ENCODE peak calls at places on chromosomes 3 and 15, in seven cellular contexts. C, V, Z, J, D, I and R are unnamed samples.

GRCh38 chr3:169846458-169847193 is 23.1 kb downstream of the LRRC31 start:
- DNase-seq in Z (no peak), I (no peak), J (peak), V (no peak), D (no peak), C (no peak), R (no peak)

GRCh38 chr15:49155834-49156627 is 632 bp upstream of the COPS2 start:
- DNase-seq in D (no peak), Z (no peak), I (no peak), V (no peak), J (no peak), C (peak), R (no peak)

GRCh38 chr3:11718582-11719405 is 75.1 kb upstream of the VGLL4 start:
- DNase-seq in I (no peak), J (peak), C (peak), Z (peak), V (peak), D (peak), R (peak)

GRCh38 chr3:138281561-138281960 is 48.1 kb downstream of the NME9 start:
- DNase-seq in C (no peak), I (no peak), J (no peak), D (no peak), Z (no peak), V (no peak), R (no peak)

GRCh38 chr15:65342493-65342892 is 35.3 kb downstream of the IGDCC3 start:
- DNase-seq in J (no peak), C (peak), V (no peak), Z (no peak), I (no peak), D (no peak), R (no peak)

GRCh38 chr15:57061696-57062095 is 143.3 kb downstream of the TCF12 start:
- DNase-seq in C (no peak), D (no peak), V (no peak), Z (no peak), I (no peak), J (no peak), R (no peak)

GRCh38 chr15:38454687-38455071 is 752 bp downstream of the FAM98B start:
- DNase-seq in C (peak), J (no peak), D (no peak), I (no peak), V (no peak), Z (no peak), R (no peak)

GRCh38 chr3:15896500-15896899 is 98.7 kb upstream of the ANKRD28 start:
- DNase-seq in C (no peak), D (no peak), Z (no peak), J (no peak), I (no peak), V (no peak), R (no peak)

GRCh38 chr3:79424811-79425210 is 343.0 kb downstream of the ROBO1 start:
- DNase-seq in I (no peak), J (no peak), Z (no peak), D (no peak), V (no peak), C (no peak), R (no peak)

GRCh38 chr15:73941871-73942635 is 15.8 kb downstream of the LOXL1 start:
- DNase-seq in C (no peak), I (no peak), Z (no peak), D (no peak), V (no peak), J (no peak), R (no peak)

GRCh38 chr3:198109883-198110282 is 149.9 kb downstream of the LMLN start:
- DNase-seq in D (no peak), Z (no peak), V (no peak), C (no peak), J (no peak), I (no peak), R (no peak)

GRCh38 chr15:90859234-90860131 is 8.9 kb upstream of the FURIN start:
- DNase-seq in C (peak), Z (no peak), D (no peak), J (no peak), I (no peak), V (no peak), R (no peak)

GRCh38 chr3:118986734-118987133 is 47.9 kb downstream of the IGSF11 start:
- DNase-seq in Z (no peak), J (no peak), V (no peak), C (no peak), D (no peak), I (no peak), R (no peak)

GRCh38 chr3:27607370-27607769 is 114.8 kb downstream of the EOMES start:
- DNase-seq in Z (no peak), I (no peak), D (no peak), C (peak), J (no peak), V (no peak), R (no peak)

GRCh38 chr15:38853608-38854007 is 289.0 kb upstream of the RASGRP1 start:
- DNase-seq in I (no peak), D (no peak), J (peak), V (no peak), Z (no peak), C (peak), R (no peak)

GRCh38 chr3:37952564-37952963 is 38.0 kb upstream of the VILL start:
- DNase-seq in V (no peak), I (no peak), D (no peak), J (no peak), Z (no peak), C (no peak), R (no peak)

GRCh38 chr3:39254806-39255449 is 24.9 kb downstream of the CX3CR1 start:
- DNase-seq in V (no peak), Z (no peak), I (no peak), J (no peak), D (no peak), C (no peak), R (no peak)

GRCh38 chr3:188826574-188826973 is 345.2 kb upstream of the TPRG1 start:
- DNase-seq in C (no peak), J (no peak), I (no peak), D (no peak), V (no peak), Z (no peak), R (no peak)

GRCh38 chr3:38548154-38548931 is 52.2 kb downstream of the EXOG start:
- DNase-seq in C (peak), Z (peak), I (no peak), D (no peak), V (no peak), J (no peak), R (no peak)

GRCh38 chr3:190319660-190320059 is 2.6 kb downstream of the CLDN1 start:
- DNase-seq in Z (no peak), V (no peak), C (no peak), J (no peak), I (no peak), D (no peak), R (no peak)

GRCh38 chr15:92011611-92012367 is 158.3 kb downstream of the SLCO3A1 start:
- DNase-seq in J (no peak), Z (no peak), C (no peak), D (no peak), V (no peak), I (no peak), R (no peak)

GRCh38 chr3:126126292-126126691 is 42.4 kb upstream of the SLC41A3 start:
- DNase-seq in C (no peak), V (no peak), D (peak), J (no peak), Z (no peak), I (no peak), R (peak)

GRCh38 chr15:101206173-101206572 is 45.7 kb downstream of the CHSY1 start:
- DNase-seq in I (peak), J (no peak), D (no peak), C (no peak), Z (no peak), V (no peak), R (no peak)

GRCh38 chr3:102163818-102164154 is 271.0 kb upstream of the ZPLD1 start:
- DNase-seq in I (no peak), C (no peak), Z (no peak), D (no peak), J (no peak), V (no peak), R (no peak)

GRCh38 chr15:100105101-100105500 is 236.7 kb downstream of the ADAMTS17 start:
- DNase-seq in J (no peak), C (no peak), Z (no peak), D (no peak), I (no peak), V (no peak), R (no peak)

GRCh38 chr15:63939531-63940130 is 105.9 kb upstream of the HERC1 start:
- DNase-seq in V (peak), J (no peak), D (no peak), I (no peak), C (no peak), Z (peak), R (peak)

GRCh38 chr3:37143821-37144220 is 30.6 kb downstream of the LRRFIP2 start:
- DNase-seq in D (no peak), Z (no peak), I (no peak), J (no peak), V (no peak), C (no peak), R (no peak)

GRCh38 chr3:65595222-65595996 is 443.3 kb downstream of the MAGI1 start:
- DNase-seq in C (peak), V (no peak), D (no peak), J (no peak), I (no peak), Z (no peak), R (no peak)

GRCh38 chr3:65595997-65596300 is 442.8 kb downstream of the MAGI1 start:
- DNase-seq in V (no peak), D (no peak), I (no peak), C (no peak), J (no peak), Z (no peak), R (no peak)

GRCh38 chr3:65596511-65597224 is 442.1 kb downstream of the MAGI1 start:
- DNase-seq in Z (no peak), V (no peak), I (no peak), J (no peak), C (peak), D (no peak), R (no peak)

GRCh38 chr3:65597952-65598413 is 440.7 kb downstream of the MAGI1 start:
- DNase-seq in I (no peak), C (peak), D (no peak), V (no peak), J (no peak), Z (no peak), R (no peak)

DNA sequence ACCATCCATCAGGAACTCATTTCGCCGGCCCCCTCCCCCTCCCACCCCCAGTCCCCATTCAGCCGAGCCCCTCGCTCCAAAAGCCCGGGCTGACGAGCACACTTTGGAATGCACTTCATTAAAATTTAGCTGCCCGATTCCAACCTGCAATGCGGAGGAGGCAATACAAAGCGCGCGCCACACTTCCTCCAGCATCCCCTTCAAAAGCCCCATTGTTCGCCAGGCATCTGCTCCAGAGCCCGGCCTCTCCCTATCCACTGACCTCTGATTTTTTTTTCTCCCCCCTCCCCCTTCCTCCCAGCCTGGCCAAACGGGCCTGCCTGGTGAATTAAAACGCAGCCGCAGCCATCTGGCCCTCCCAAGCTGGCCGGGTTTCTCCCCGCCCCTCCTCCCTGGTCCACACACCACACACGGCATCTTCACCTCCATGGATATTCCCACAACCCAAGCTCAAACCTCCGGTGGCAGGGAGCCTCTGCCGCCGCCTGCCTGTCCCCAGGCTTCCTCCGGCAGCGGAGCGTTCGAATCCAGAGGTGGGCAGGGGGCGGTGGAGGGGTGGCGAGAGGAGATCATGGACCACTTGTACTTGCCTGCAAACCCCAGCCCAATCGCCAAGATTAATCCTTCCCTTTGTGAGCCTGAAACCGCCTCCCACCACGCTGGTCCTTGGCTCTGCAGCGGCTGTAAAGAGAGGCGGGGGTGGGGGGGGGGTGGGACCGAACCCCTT is 441.3 kb downstream of the MAGI1 start:
- DNase-seq in Z (peak), I (no peak), V (no peak), D (peak), J (no peak), C (peak), R (no peak)
- H3K4me3 ChIP-seq in Z (peak), I (no peak), V (peak), D (no peak), J (no peak), C (peak), R (peak)

DNA sequence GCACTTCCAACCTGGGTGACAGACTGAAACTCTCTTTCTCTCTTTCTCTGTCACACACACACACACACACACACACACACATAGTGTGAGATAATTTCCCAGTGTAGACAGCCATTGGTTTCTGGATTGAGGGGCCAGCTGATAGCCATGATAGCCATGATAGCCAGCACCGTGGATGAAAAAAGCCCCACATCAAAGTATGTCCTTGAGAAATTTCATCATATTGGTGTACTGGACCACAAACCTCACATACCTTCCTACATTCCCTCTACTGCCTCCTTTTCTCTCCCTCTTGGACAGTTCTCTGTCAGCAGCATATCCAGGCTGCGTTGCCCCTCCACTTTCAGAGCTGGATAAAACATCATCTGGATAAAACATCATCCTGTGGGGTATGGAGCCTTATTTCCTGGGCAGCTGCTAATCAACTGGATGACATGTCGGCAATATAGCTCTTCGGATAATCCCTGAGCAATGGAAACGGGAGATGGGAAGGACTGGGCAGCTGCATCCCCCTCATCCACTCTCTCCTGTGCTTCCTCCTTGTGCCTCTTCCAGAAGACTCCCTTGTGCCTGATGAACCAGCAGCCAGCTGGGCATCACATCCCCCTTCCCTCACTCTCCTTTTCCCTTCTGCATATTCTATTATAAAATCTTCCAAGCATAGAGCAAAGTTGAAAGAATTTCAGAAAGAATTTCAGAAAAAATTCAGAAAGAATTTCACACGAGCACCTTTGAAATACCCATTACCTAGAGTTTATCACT is 39.3 kb downstream of the GRK7 start:
- DNase-seq in I (no peak), J (no peak), V (no peak), Z (no peak), C (no peak), D (no peak), R (no peak)
- H3K4me3 ChIP-seq in I (no peak), J (no peak), V (no peak), Z (no peak), C (no peak), D (no peak), R (no peak)

GRCh38 chr3:161770532-161771386 is 274.2 kb downstream of the OTOL1 start:
- DNase-seq in C (no peak), I (no peak), Z (no peak), D (no peak), V (no peak), J (peak), R (no peak)
- H3K4me3 ChIP-seq in C (no peak), I (no peak), Z (no peak), D (no peak), V (no peak), J (no peak), R (no peak)

GRCh38 chr3:46990573-46991374 is 11.3 kb downstream of the NBEAL2 start:
- DNase-seq in I (no peak), Z (no peak), C (no peak), D (no peak), J (peak), V (peak), R (no peak)
- H3K4me3 ChIP-seq in I (no peak), Z (no peak), C (no peak), D (no peak), J (peak), V (no peak), R (no peak)

DNA sequence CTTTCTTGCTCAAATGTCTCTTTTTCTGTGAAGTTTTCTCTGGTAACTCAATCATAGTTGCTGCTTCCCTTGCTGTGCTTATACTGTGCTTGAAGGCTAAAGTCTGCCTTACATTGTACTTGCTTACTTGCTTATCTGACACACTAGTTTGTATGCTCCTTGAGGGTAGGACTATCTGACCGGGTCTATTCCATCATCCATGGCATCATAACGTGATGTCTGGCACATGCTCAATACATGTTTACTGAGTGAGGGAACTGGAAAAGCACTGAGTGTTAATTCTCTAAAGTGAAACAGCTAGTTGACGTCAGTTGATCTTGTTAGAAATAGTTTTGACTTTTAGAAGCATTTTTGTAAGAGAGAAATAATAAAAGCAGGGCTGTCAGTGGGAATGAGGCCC is 42.7 kb downstream of the MAP3K13 start:
- DNase-seq in Z (no peak), V (no peak), D (no peak), I (no peak), J (no peak), C (no peak), R (no peak)
- H3K4me3 ChIP-seq in Z (no peak), V (no peak), D (no peak), I (no peak), J (no peak), C (no peak), R (no peak)

GRCh38 chr3:183698760-183699159 is 1.2 kb downstream of the YEATS2 start:
- DNase-seq in J (no peak), Z (peak), D (no peak), V (peak), C (peak), I (no peak), R (no peak)

GRCh38 chr3:183698318-183698731 is 728 bp downstream of the YEATS2 start:
- DNase-seq in Z (peak), D (peak), I (peak), J (no peak), C (peak), V (no peak), R (no peak)

GRCh38 chr3:183697610-183698317 is at the start of gene YEATS2:
- DNase-seq in J (peak), D (peak), V (peak), C (peak), I (peak), Z (peak), R (peak)

GRCh38 chr3:183697123-183697609 is 431 bp upstream of the YEATS2 start:
- DNase-seq in I (no peak), V (no peak), D (no peak), Z (no peak), J (no peak), C (no peak), R (no peak)

DNA sequence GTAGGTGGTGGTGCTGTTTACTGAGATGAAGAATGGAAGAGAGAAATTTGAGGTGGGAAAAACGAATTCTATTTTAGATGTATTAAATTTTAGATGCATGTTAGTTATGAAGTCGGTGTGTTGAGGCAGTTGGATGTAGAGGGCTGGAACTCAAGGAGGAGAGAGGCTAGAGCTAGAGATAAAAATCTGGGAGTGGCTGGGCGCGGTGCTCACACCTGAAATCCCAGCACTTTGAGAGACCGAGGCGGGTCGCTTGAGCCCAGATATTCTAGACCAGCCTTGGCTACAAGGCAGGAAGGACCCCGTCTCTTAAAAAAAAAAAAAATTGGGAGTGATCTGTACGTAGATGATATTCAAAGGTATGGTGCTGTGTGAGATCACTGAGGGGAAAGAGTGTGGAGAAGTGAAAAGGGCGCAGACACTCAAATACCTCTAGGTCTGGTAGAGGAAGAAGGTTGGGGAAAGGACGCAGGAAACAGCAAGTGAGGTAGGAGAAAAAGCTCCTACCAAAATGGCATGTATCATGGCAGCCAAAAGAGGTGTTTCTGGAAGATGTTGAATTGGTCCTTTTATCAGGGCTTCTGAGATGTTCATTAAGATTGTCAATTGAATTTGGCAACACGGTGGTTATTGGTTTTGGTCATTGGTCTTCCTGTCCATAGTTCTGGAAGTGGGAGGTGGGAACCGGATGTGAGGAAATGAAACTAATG is 1.8 kb downstream of the YEATS2 start:
- DNase-seq in I (no peak), J (no peak), V (no peak), Z (no peak), D (peak), C (peak), R (no peak)
- H3K4me3 ChIP-seq in I (peak), J (peak), V (peak), Z (peak), D (no peak), C (peak), R (peak)

GRCh38 chr3:73611176-73611575 is 13.6 kb downstream of the PDZRN3 start:
- DNase-seq in J (no peak), V (no peak), I (no peak), Z (no peak), D (no peak), C (no peak), R (no peak)
- H3K4me3 ChIP-seq in J (no peak), V (no peak), I (no peak), Z (no peak), D (no peak), C (no peak), R (no peak)

DNA sequence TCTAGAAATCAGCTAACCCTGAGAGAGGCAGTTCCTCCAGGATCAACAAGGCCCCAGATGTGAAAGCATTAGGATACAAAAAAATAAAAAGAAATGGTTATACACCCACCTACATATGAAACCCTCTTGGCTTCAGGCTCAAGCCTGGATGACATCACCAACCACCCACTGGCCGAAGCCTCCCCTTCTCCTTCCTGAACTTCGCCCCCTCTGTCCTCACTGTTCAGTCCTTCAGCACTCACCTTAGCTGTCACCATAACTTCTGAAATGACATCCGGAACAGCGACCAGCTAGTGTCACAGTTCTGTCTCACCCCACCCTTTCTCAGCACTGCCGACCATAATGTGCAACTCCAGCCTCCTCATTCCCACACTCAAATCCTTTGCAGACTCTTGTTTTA is 98.7 kb downstream of the PLCH1 start:
- DNase-seq in J (no peak), I (no peak), C (no peak), Z (no peak), V (no peak), D (no peak), R (no peak)
- H3K4me3 ChIP-seq in J (no peak), I (no peak), C (no peak), Z (no peak), V (no peak), D (no peak), R (no peak)

GRCh38 chr3:14810795-14811661 is 7.7 kb upstream of the FGD5 start:
- DNase-seq in D (no peak), Z (no peak), C (peak), I (no peak), V (no peak), J (no peak), R (no peak)
- H3K4me3 ChIP-seq in D (peak), Z (peak), C (peak), I (no peak), V (peak), J (no peak), R (peak)